ENCODE peak calls at places on chromosomes 3 and 15, in six cellular contexts. One of them, this sample, is unnamed. For H3K36me3, the result is how much of the 10 kb centered on the place peaks cover.

GRCh38 chr3:179015551-179016020 is 56.0 kb downstream of the ZMAT3 start:
- DNase-seq in brain microvascular endothelial cell: peak
- DNase-seq in upper lobe of left lung: no peak
- DNase-seq in adrenal gland: peak
- DNase-seq in hepatocyte: peak
- DNase-seq in lower lobe of right lung: no peak
- DNase-seq in this sample: peak

GRCh38 chr3:134038716-134039115 is 9.0 kb upstream of the SLCO2A1 start:
- DNase-seq in adrenal gland: no peak
- DNase-seq in brain microvascular endothelial cell: no peak
- DNase-seq in upper lobe of left lung: no peak
- DNase-seq in hepatocyte: peak
- DNase-seq in lower lobe of right lung: no peak
- DNase-seq in this sample: no peak

GRCh38 chr15:68511073-68511991 is 67.5 kb upstream of the CORO2B start:
- DNase-seq in lower lobe of right lung: no peak
- DNase-seq in upper lobe of left lung: no peak
- DNase-seq in brain microvascular endothelial cell: peak
- DNase-seq in hepatocyte: no peak
- DNase-seq in adrenal gland: no peak
- DNase-seq in this sample: peak

GRCh38 chr3:167033866-167034265 is 346.2 kb downstream of the ZBBX start:
- DNase-seq in lower lobe of right lung: no peak
- DNase-seq in upper lobe of left lung: no peak
- DNase-seq in adrenal gland: no peak
- DNase-seq in brain microvascular endothelial cell: no peak
- DNase-seq in hepatocyte: no peak
- DNase-seq in this sample: no peak

GRCh38 chr15:88621789-88622604 is 857 bp downstream of the AEN start:
- DNase-seq in upper lobe of left lung: no peak
- DNase-seq in hepatocyte: peak
- DNase-seq in brain microvascular endothelial cell: peak
- DNase-seq in adrenal gland: peak
- DNase-seq in lower lobe of right lung: no peak
- DNase-seq in this sample: no peak

GRCh38 chr3:121786485-121786884 is 36.9 kb upstream of the GOLGB1 start:
- DNase-seq in lower lobe of right lung: no peak
- DNase-seq in brain microvascular endothelial cell: no peak
- DNase-seq in hepatocyte: no peak
- DNase-seq in upper lobe of left lung: no peak
- DNase-seq in adrenal gland: no peak
- DNase-seq in this sample: no peak

GRCh38 chr15:70802629-70803028 is 39.3 kb upstream of the UACA start:
- DNase-seq in brain microvascular endothelial cell: peak
- DNase-seq in hepatocyte: no peak
- DNase-seq in lower lobe of right lung: no peak
- DNase-seq in adrenal gland: no peak
- DNase-seq in upper lobe of left lung: no peak
- DNase-seq in this sample: no peak

GRCh38 chr3:1616715-1617114 is 482.0 kb upstream of the CNTN4 start:
- DNase-seq in lower lobe of right lung: no peak
- DNase-seq in brain microvascular endothelial cell: no peak
- DNase-seq in adrenal gland: no peak
- DNase-seq in upper lobe of left lung: no peak
- DNase-seq in hepatocyte: no peak
- DNase-seq in this sample: no peak

GRCh38 chr3:71146673-71147072 is 436.9 kb downstream of the FOXP1 start:
- DNase-seq in adrenal gland: no peak
- DNase-seq in upper lobe of left lung: no peak
- DNase-seq in hepatocyte: no peak
- DNase-seq in lower lobe of right lung: no peak
- DNase-seq in brain microvascular endothelial cell: no peak
- DNase-seq in this sample: no peak

GRCh38 chr15:43517354-43518072 is at the start of gene MAP1A:
- DNase-seq in lower lobe of right lung: no peak
- DNase-seq in brain microvascular endothelial cell: peak
- DNase-seq in adrenal gland: no peak
- DNase-seq in upper lobe of left lung: no peak
- DNase-seq in hepatocyte: peak
- DNase-seq in this sample: no peak

GRCh38 chr3:196812853-196813252 is 54.9 kb upstream of the SENP5 start:
- DNase-seq in hepatocyte: no peak
- DNase-seq in upper lobe of left lung: no peak
- DNase-seq in adrenal gland: no peak
- DNase-seq in brain microvascular endothelial cell: no peak
- DNase-seq in lower lobe of right lung: no peak
- DNase-seq in this sample: no peak

GRCh38 chr15:65598468-65598867 is 12.5 kb downstream of the INTS14 start:
- DNase-seq in upper lobe of left lung: no peak
- DNase-seq in lower lobe of right lung: no peak
- DNase-seq in adrenal gland: no peak
- DNase-seq in brain microvascular endothelial cell: no peak
- DNase-seq in hepatocyte: no peak
- DNase-seq in this sample: no peak

GRCh38 chr15:65599677-65600076 is 11.3 kb downstream of the INTS14 start:
- DNase-seq in adrenal gland: no peak
- DNase-seq in upper lobe of left lung: no peak
- DNase-seq in brain microvascular endothelial cell: no peak
- DNase-seq in hepatocyte: no peak
- DNase-seq in lower lobe of right lung: no peak
- DNase-seq in this sample: no peak

GRCh38 chr15:65595960-65596359 is 15.0 kb downstream of the INTS14 start:
- DNase-seq in upper lobe of left lung: no peak
- DNase-seq in lower lobe of right lung: no peak
- DNase-seq in adrenal gland: no peak
- DNase-seq in hepatocyte: no peak
- DNase-seq in brain microvascular endothelial cell: no peak
- DNase-seq in this sample: no peak
- H3K36me3 ChIP-seq in upper lobe of left lung: half or more
- H3K36me3 ChIP-seq in lower lobe of right lung: half or more
- H3K36me3 ChIP-seq in adrenal gland: half or more
- H3K36me3 ChIP-seq in hepatocyte: under half
- H3K36me3 ChIP-seq in brain microvascular endothelial cell: half or more
- H3K36me3 ChIP-seq in this sample: under half

DNA sequence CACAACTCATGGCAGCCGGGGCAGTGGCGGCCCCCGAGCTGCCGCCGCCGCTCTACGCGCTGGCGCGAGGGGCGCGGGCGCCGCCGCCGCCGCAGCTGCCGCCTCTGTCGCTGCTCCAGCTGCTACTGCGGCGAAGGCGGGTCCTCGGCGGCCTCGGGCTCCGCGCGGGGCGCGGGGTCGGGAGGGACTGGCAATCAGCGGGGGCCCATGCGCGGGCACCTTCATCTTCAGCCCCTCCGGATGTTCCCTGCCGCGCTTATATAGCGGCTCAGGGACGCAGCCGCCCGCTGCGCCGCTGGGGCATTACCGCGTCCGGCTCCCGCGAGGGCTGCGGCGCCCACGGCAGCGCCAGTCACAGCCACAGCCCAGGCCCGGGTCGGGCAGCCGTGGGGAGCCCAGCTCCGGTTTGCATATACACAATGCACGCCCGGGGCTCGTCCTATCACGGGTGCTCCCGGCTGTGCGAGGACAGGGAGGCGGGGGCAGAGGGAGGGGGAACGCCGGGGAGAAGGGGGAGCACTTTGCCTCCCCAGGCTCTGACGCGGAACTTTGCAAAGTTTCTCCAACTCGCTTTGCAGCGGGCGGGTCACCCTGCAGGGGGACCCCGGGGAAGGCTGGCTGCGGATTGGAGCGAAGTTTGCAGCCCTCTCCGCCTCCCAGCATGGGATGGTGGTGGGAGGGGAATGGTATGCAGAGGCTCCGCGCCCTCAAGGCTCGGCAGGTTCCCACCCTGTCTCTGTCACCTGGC is at the start of gene VGLL3:
- DNase-seq in lower lobe of right lung: peak
- DNase-seq in brain microvascular endothelial cell: peak
- DNase-seq in hepatocyte: peak
- DNase-seq in upper lobe of left lung: peak
- DNase-seq in adrenal gland: peak
- DNase-seq in this sample: peak
- TF ChIP-seq CTCF in lower lobe of right lung: peak
- TF ChIP-seq CTCF in brain microvascular endothelial cell: peak
- TF ChIP-seq CTCF in hepatocyte: peak
- TF ChIP-seq CTCF in upper lobe of left lung: no peak
- TF ChIP-seq CTCF in adrenal gland: no peak
- TF ChIP-seq CTCF in this sample: peak

DNA sequence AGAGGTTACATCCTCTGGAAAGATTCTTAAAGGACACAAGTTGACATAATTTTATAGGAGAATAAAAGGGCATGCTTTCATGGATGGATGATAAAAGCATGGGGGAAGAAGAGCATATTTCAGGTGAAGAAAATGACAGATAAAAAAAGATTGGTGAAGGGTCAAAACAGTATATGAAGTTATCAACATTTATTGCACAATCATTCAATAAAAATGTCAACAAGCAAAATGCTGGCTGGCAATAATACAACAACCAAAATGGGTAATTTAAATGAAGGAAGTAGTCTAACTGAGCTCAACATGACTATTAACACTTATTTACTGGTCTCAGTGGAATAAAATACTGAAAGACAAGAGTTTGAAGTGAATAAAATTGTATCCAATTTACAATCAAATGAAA is 696.7 kb downstream of the SQOR start:
- DNase-seq in upper lobe of left lung: no peak
- DNase-seq in brain microvascular endothelial cell: no peak
- DNase-seq in hepatocyte: no peak
- DNase-seq in lower lobe of right lung: no peak
- DNase-seq in adrenal gland: no peak
- DNase-seq in this sample: no peak
- H3K36me3 ChIP-seq in upper lobe of left lung: under half
- H3K36me3 ChIP-seq in brain microvascular endothelial cell: under half
- H3K36me3 ChIP-seq in hepatocyte: under half
- H3K36me3 ChIP-seq in lower lobe of right lung: under half
- H3K36me3 ChIP-seq in adrenal gland: under half
- H3K36me3 ChIP-seq in this sample: under half

DNA sequence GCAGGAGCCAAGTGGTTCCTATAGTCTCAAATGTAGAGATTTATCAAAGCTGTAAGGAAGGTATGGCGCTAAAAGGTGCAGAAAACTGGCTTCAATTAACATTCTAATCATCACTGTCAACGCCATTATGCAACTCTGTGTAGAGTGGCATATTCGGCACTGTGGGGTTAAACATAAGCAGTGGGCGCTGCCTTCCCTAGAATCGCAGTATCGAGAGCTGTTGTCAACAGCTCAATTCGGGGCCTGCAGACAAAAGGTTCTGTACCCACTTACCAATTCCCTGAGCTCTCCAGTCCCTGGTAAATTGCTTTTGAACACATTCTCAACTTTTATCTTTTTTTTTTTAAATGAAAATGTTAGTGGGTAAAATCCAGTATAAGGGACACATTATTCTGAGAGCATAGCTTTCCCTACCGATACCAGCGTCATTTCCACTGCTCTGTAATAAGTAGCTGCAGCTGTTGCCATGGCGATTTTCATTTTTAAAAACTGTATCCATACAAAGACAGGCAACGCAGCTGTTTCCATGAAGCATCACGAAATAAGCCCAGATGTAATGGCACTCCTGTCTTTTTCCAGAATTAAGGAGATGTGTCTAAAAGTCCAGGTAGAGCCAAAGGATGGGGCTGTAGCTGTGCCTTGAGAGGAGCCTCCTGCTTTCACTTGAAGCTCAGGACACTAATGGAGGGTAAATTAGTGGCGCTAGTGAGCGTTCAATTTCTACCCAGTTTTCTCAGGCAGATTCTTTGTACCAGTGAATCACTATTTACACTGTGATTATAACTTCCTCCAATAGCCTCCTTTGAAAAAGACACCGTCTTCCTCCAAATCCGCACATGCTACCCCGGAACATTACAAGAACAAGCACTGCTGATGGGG is 250.3 kb downstream of the SLC9A9 start:
- DNase-seq in lower lobe of right lung: no peak
- DNase-seq in hepatocyte: no peak
- DNase-seq in adrenal gland: no peak
- DNase-seq in upper lobe of left lung: no peak
- DNase-seq in brain microvascular endothelial cell: no peak
- DNase-seq in this sample: no peak
- TF ChIP-seq CTCF in lower lobe of right lung: no peak
- TF ChIP-seq CTCF in hepatocyte: no peak
- TF ChIP-seq CTCF in adrenal gland: no peak
- TF ChIP-seq CTCF in upper lobe of left lung: no peak
- TF ChIP-seq CTCF in brain microvascular endothelial cell: no peak
- TF ChIP-seq CTCF in this sample: no peak

GRCh38 chr3:38255627-38256026 is 10.0 kb upstream of the SLC22A13 start:
- DNase-seq in hepatocyte: no peak
- DNase-seq in lower lobe of right lung: no peak
- DNase-seq in adrenal gland: peak
- DNase-seq in brain microvascular endothelial cell: no peak
- DNase-seq in upper lobe of left lung: no peak
- DNase-seq in this sample: no peak
- H3K36me3 ChIP-seq in hepatocyte: under half
- H3K36me3 ChIP-seq in lower lobe of right lung: under half
- H3K36me3 ChIP-seq in adrenal gland: under half
- H3K36me3 ChIP-seq in brain microvascular endothelial cell: under half
- H3K36me3 ChIP-seq in upper lobe of left lung: under half
- H3K36me3 ChIP-seq in this sample: under half

GRCh38 chr3:125684199-125684598 is 88.9 kb upstream of the OSBPL11 start:
- DNase-seq in brain microvascular endothelial cell: no peak
- DNase-seq in upper lobe of left lung: no peak
- DNase-seq in adrenal gland: peak
- DNase-seq in hepatocyte: peak
- DNase-seq in lower lobe of right lung: no peak
- DNase-seq in this sample: no peak
- TF ChIP-seq CTCF in brain microvascular endothelial cell: peak
- TF ChIP-seq CTCF in upper lobe of left lung: no peak
- TF ChIP-seq CTCF in adrenal gland: peak
- TF ChIP-seq CTCF in hepatocyte: peak
- TF ChIP-seq CTCF in lower lobe of right lung: peak
- TF ChIP-seq CTCF in this sample: peak

GRCh38 chr3:17912011-17912760 is 169.8 kb upstream of the TBC1D5 start:
- DNase-seq in brain microvascular endothelial cell: no peak
- DNase-seq in hepatocyte: no peak
- DNase-seq in adrenal gland: no peak
- DNase-seq in lower lobe of right lung: no peak
- DNase-seq in upper lobe of left lung: no peak
- DNase-seq in this sample: no peak

GRCh38 chr3:17910922-17911321 is 168.5 kb upstream of the TBC1D5 start:
- DNase-seq in lower lobe of right lung: no peak
- DNase-seq in adrenal gland: no peak
- DNase-seq in hepatocyte: no peak
- DNase-seq in brain microvascular endothelial cell: no peak
- DNase-seq in upper lobe of left lung: no peak
- DNase-seq in this sample: no peak

GRCh38 chr3:17913349-17913748 is 170.9 kb upstream of the TBC1D5 start:
- DNase-seq in hepatocyte: no peak
- DNase-seq in adrenal gland: no peak
- DNase-seq in upper lobe of left lung: no peak
- DNase-seq in brain microvascular endothelial cell: no peak
- DNase-seq in lower lobe of right lung: no peak
- DNase-seq in this sample: no peak

GRCh38 chr3:17915341-17915740 is 172.9 kb upstream of the TBC1D5 start:
- DNase-seq in hepatocyte: no peak
- DNase-seq in adrenal gland: no peak
- DNase-seq in lower lobe of right lung: no peak
- DNase-seq in brain microvascular endothelial cell: no peak
- DNase-seq in upper lobe of left lung: no peak
- DNase-seq in this sample: no peak
- H3K36me3 ChIP-seq in hepatocyte: under half
- H3K36me3 ChIP-seq in adrenal gland: under half
- H3K36me3 ChIP-seq in lower lobe of right lung: under half
- H3K36me3 ChIP-seq in brain microvascular endothelial cell: under half
- H3K36me3 ChIP-seq in upper lobe of left lung: under half
- H3K36me3 ChIP-seq in this sample: under half

GRCh38 chr15:40441736-40442531 is 1.2 kb downstream of the BAHD1 start:
- DNase-seq in upper lobe of left lung: no peak
- DNase-seq in hepatocyte: peak
- DNase-seq in brain microvascular endothelial cell: no peak
- DNase-seq in adrenal gland: no peak
- DNase-seq in lower lobe of right lung: no peak
- DNase-seq in this sample: no peak
- TF ChIP-seq CTCF in upper lobe of left lung: no peak
- TF ChIP-seq CTCF in hepatocyte: peak
- TF ChIP-seq CTCF in brain microvascular endothelial cell: peak
- TF ChIP-seq CTCF in adrenal gland: peak
- TF ChIP-seq CTCF in lower lobe of right lung: no peak
- TF ChIP-seq CTCF in this sample: peak